ENCODE peak calls at places on chromosome 20, in seven cellular contexts. One of them, this sample, is unnamed.

GRCh38 chr20:19975436-19975799 is 41.7 kb upstream of the NAA20 start:
- DNase-seq in AG08396: peak
- DNase-seq in stimulated activated CD4-positive, alpha-beta T cell treated with anti-CD3 and anti-CD28 coated beads, Interleukin-1b, Interleukin-23, amount 100 ng/mL, for 1 hour: no peak
- DNase-seq in HT-29: peak
- DNase-seq in IMR-90: peak
- DNase-seq in fibroblast of villous mesenchyme: peak
- DNase-seq in neural progenitor cell: no peak
- DNase-seq in this sample: peak

GRCh38 chr20:297098-297924 is at the start of gene ZCCHC3:
- DNase-seq in AG08396: peak
- DNase-seq in stimulated activated CD4-positive, alpha-beta T cell treated with anti-CD3 and anti-CD28 coated beads, Interleukin-1b, Interleukin-23, amount 100 ng/mL, for 1 hour: peak
- DNase-seq in HT-29: peak
- DNase-seq in IMR-90: peak
- DNase-seq in fibroblast of villous mesenchyme: peak
- DNase-seq in neural progenitor cell: peak
- DNase-seq in this sample: peak

GRCh38 chr20:5789827-5790226 is 39.6 kb downstream of the SHLD1 start:
- DNase-seq in AG08396: no peak
- DNase-seq in stimulated activated CD4-positive, alpha-beta T cell treated with anti-CD3 and anti-CD28 coated beads, Interleukin-1b, Interleukin-23, amount 100 ng/mL, for 1 hour: no peak
- DNase-seq in HT-29: no peak
- DNase-seq in IMR-90: no peak
- DNase-seq in fibroblast of villous mesenchyme: no peak
- DNase-seq in neural progenitor cell: no peak
- DNase-seq in this sample: no peak

GRCh38 chr20:48645666-48646065 is 182.1 kb downstream of the PREX1 start:
- DNase-seq in AG08396: no peak
- DNase-seq in stimulated activated CD4-positive, alpha-beta T cell treated with anti-CD3 and anti-CD28 coated beads, Interleukin-1b, Interleukin-23, amount 100 ng/mL, for 1 hour: no peak
- DNase-seq in HT-29: no peak
- DNase-seq in IMR-90: no peak
- DNase-seq in fibroblast of villous mesenchyme: no peak
- DNase-seq in neural progenitor cell: no peak
- DNase-seq in this sample: no peak

GRCh38 chr20:51500936-51501335 is 41.6 kb downstream of the NFATC2 start:
- DNase-seq in AG08396: no peak
- DNase-seq in stimulated activated CD4-positive, alpha-beta T cell treated with anti-CD3 and anti-CD28 coated beads, Interleukin-1b, Interleukin-23, amount 100 ng/mL, for 1 hour: peak
- DNase-seq in HT-29: no peak
- DNase-seq in IMR-90: no peak
- DNase-seq in fibroblast of villous mesenchyme: no peak
- DNase-seq in neural progenitor cell: no peak
- DNase-seq in this sample: no peak

GRCh38 chr20:43942661-43943285 is 28.1 kb downstream of the TOX2 start:
- DNase-seq in AG08396: peak
- DNase-seq in stimulated activated CD4-positive, alpha-beta T cell treated with anti-CD3 and anti-CD28 coated beads, Interleukin-1b, Interleukin-23, amount 100 ng/mL, for 1 hour: no peak
- DNase-seq in HT-29: peak
- DNase-seq in IMR-90: peak
- DNase-seq in fibroblast of villous mesenchyme: peak
- DNase-seq in neural progenitor cell: no peak
- DNase-seq in this sample: peak

GRCh38 chr20:57688864-57689263 is 21.0 kb downstream of the PMEPA1 start:
- DNase-seq in AG08396: no peak
- DNase-seq in stimulated activated CD4-positive, alpha-beta T cell treated with anti-CD3 and anti-CD28 coated beads, Interleukin-1b, Interleukin-23, amount 100 ng/mL, for 1 hour: no peak
- DNase-seq in HT-29: no peak
- DNase-seq in IMR-90: no peak
- DNase-seq in fibroblast of villous mesenchyme: no peak
- DNase-seq in neural progenitor cell: no peak
- DNase-seq in this sample: no peak

GRCh38 chr20:1809121-1809520 is 86.1 kb upstream of the SIRPA start:
- DNase-seq in AG08396: peak
- DNase-seq in stimulated activated CD4-positive, alpha-beta T cell treated with anti-CD3 and anti-CD28 coated beads, Interleukin-1b, Interleukin-23, amount 100 ng/mL, for 1 hour: no peak
- DNase-seq in HT-29: no peak
- DNase-seq in IMR-90: peak
- DNase-seq in fibroblast of villous mesenchyme: no peak
- DNase-seq in neural progenitor cell: no peak
- DNase-seq in this sample: peak

GRCh38 chr20:20303742-20304141 is 64.2 kb upstream of the INSM1 start:
- DNase-seq in AG08396: no peak
- DNase-seq in stimulated activated CD4-positive, alpha-beta T cell treated with anti-CD3 and anti-CD28 coated beads, Interleukin-1b, Interleukin-23, amount 100 ng/mL, for 1 hour: no peak
- DNase-seq in HT-29: no peak
- DNase-seq in IMR-90: no peak
- DNase-seq in fibroblast of villous mesenchyme: no peak
- DNase-seq in neural progenitor cell: no peak
- DNase-seq in this sample: no peak

GRCh38 chr20:3781153-3781910 is at the start of gene SPEF1:
- DNase-seq in AG08396: peak
- DNase-seq in stimulated activated CD4-positive, alpha-beta T cell treated with anti-CD3 and anti-CD28 coated beads, Interleukin-1b, Interleukin-23, amount 100 ng/mL, for 1 hour: no peak
- DNase-seq in HT-29: peak
- DNase-seq in IMR-90: peak
- DNase-seq in fibroblast of villous mesenchyme: peak
- DNase-seq in neural progenitor cell: peak
- DNase-seq in this sample: peak

GRCh38 chr20:60695223-60695622 is 556.8 kb upstream of the CDH4 start:
- DNase-seq in AG08396: peak
- DNase-seq in stimulated activated CD4-positive, alpha-beta T cell treated with anti-CD3 and anti-CD28 coated beads, Interleukin-1b, Interleukin-23, amount 100 ng/mL, for 1 hour: no peak
- DNase-seq in HT-29: no peak
- DNase-seq in IMR-90: peak
- DNase-seq in fibroblast of villous mesenchyme: peak
- DNase-seq in neural progenitor cell: no peak
- DNase-seq in this sample: peak